ENCODE peak calls at places on chromosomes 5 and 9, in nine cellular contexts. B, R, O, Q, J, E, Y, H and X are unnamed samples. For H3K27me3, the result is how much of the 10 kb centered on the place peaks cover.

GRCh38 chr5:98906756-98907355 is 22.0 kb downstream of the CHD1 start:
- DNase-seq in B (no peak), R (no peak), O (no peak), Q (peak), J (no peak), E (no peak), Y (no peak), H (no peak), X (no peak)

GRCh38 chr9:118108971-118109370 is 404.8 kb downstream of the TLR4 start:
- DNase-seq in B (no peak), R (no peak), O (no peak), Q (peak), J (no peak), E (no peak), Y (no peak), H (no peak), X (no peak)

GRCh38 chr5:170278611-170279500 is 18.7 kb downstream of the LCP2 start:
- DNase-seq in B (no peak), R (peak), O (no peak), Q (no peak), J (peak), E (no peak), Y (no peak), H (no peak), X (no peak)

GRCh38 chr5:138011991-138012390 is 20.9 kb downstream of the FAM13B start:
- DNase-seq in B (no peak), R (no peak), O (no peak), Q (no peak), J (no peak), E (no peak), Y (no peak), H (no peak), X (no peak)

GRCh38 chr9:4242239-4242638 is 57.6 kb downstream of the GLIS3 start:
- DNase-seq in B (no peak), R (no peak), O (no peak), Q (no peak), J (no peak), E (no peak), Y (no peak), H (no peak), X (no peak)

GRCh38 chr9:119765632-119766031 is 396.4 kb upstream of the BRINP1 start:
- DNase-seq in B (no peak), R (no peak), O (no peak), Q (no peak), J (no peak), E (no peak), Y (no peak), H (no peak), X (no peak)

GRCh38 chr5:150113047-150113744 is 26.8 kb upstream of the CSF1R start:
- DNase-seq in B (peak), R (no peak), O (no peak), Q (peak), J (no peak), E (peak), Y (no peak), H (peak), X (no peak)

GRCh38 chr9:93200989-93201339 is 17.0 kb downstream of the WNK2 start:
- DNase-seq in B (peak), R (no peak), O (no peak), Q (no peak), J (no peak), E (no peak), Y (no peak), H (no peak), X (no peak)

GRCh38 chr9:118553465-118553864 is 815.8 kb downstream of the BRINP1 start:
- DNase-seq in B (no peak), R (no peak), O (no peak), Q (no peak), J (no peak), E (no peak), Y (no peak), H (no peak), X (no peak)

GRCh38 chr5:93058309-93058708 is 522.7 kb downstream of the NR2F1-AS1 start:
- DNase-seq in B (no peak), R (no peak), O (no peak), Q (peak), J (no peak), E (no peak), Y (peak), H (no peak), X (no peak)

GRCh38 chr5:148523139-148523538 is 131.2 kb downstream of the HTR4 start:
- DNase-seq in B (peak), R (no peak), O (no peak), Q (no peak), J (no peak), E (no peak), Y (no peak), H (no peak), X (no peak)

GRCh38 chr5:65790371-65791163 is 68.6 kb downstream of the NLN start:
- DNase-seq in B (no peak), R (no peak), O (no peak), Q (no peak), J (no peak), E (no peak), Y (no peak), H (no peak), X (no peak)

GRCh38 chr9:5354184-5354583 is 14.5 kb upstream of the RLN1 start:
- DNase-seq in B (no peak), R (no peak), O (no peak), Q (no peak), J (no peak), E (no peak), Y (no peak), H (no peak), X (no peak)

GRCh38 chr9:23635276-23635675 is 190.8 kb downstream of the ELAVL2 start:
- DNase-seq in B (no peak), R (no peak), O (no peak), Q (peak), J (no peak), E (no peak), Y (no peak), H (no peak), X (no peak)

GRCh38 chr5:181223729-181224389 is 778 bp downstream of the TRIM41 start:
- DNase-seq in B (peak), R (no peak), O (no peak), Q (peak), J (no peak), E (no peak), Y (peak), H (no peak), X (no peak)

GRCh38 chr9:5665059-5665458 is 36.2 kb downstream of the RIC1 start:
- DNase-seq in B (no peak), R (no peak), O (no peak), Q (no peak), J (no peak), E (no peak), Y (no peak), H (no peak), X (no peak)

GRCh38 chr9:127523312-127523851 is 72.1 kb downstream of the LRSAM1 start:
- DNase-seq in B (peak), R (no peak), O (no peak), Q (no peak), J (peak), E (no peak), Y (peak), H (no peak), X (no peak)

GRCh38 chr5:78224358-78224757 is 70.1 kb downstream of the AP3B1 start:
- DNase-seq in B (no peak), R (no peak), O (no peak), Q (no peak), J (no peak), E (no peak), Y (no peak), H (no peak), X (no peak)

GRCh38 chr9:1460143-1460769 is 410.1 kb downstream of the DMRT2 start:
- DNase-seq in B (peak), R (no peak), O (no peak), Q (no peak), J (no peak), E (no peak), Y (no peak), H (no peak), X (no peak)

GRCh38 chr5:124371121-124371706 is 375.2 kb downstream of the ZNF608 start:
- DNase-seq in B (no peak), R (no peak), O (peak), Q (no peak), J (no peak), E (no peak), Y (peak), H (peak), X (no peak)

GRCh38 chr5:122942164-122942914 is 94.2 kb downstream of the PPIC start:
- DNase-seq in B (peak), R (no peak), O (no peak), Q (peak), J (no peak), E (no peak), Y (peak), H (no peak), X (no peak)

GRCh38 chr9:97682242-97682641 is 14.9 kb downstream of the XPA start:
- DNase-seq in B (no peak), R (no peak), O (no peak), Q (no peak), J (no peak), E (no peak), Y (no peak), H (no peak), X (no peak)

GRCh38 chr9:130186051-130186450 is 13.8 kb downstream of the NCS1 start:
- DNase-seq in B (no peak), R (no peak), O (no peak), Q (no peak), J (no peak), E (no peak), Y (peak), H (no peak), X (no peak)

GRCh38 chr5:58849995-58850667 is 267.3 kb downstream of the RAB3C start:
- DNase-seq in B (no peak), R (no peak), O (no peak), Q (peak), J (no peak), E (no peak), Y (peak), H (no peak), X (peak)

GRCh38 chr5:149456597-149457392 is 77.7 kb upstream of the IL17B start:
- DNase-seq in B (no peak), R (no peak), O (no peak), Q (no peak), J (no peak), E (no peak), Y (no peak), H (no peak), X (no peak)

GRCh38 chr9:122329592-122329991 is 41.2 kb upstream of the PTGS1 start:
- DNase-seq in B (no peak), R (no peak), O (no peak), Q (no peak), J (no peak), E (no peak), Y (no peak), H (no peak), X (no peak)

GRCh38 chr9:124398191-124398590 is 17.1 kb downstream of the PSMB7 start:
- DNase-seq in B (no peak), R (no peak), O (no peak), Q (no peak), J (no peak), E (no peak), Y (no peak), H (no peak), X (no peak)

GRCh38 chr5:1952456-1953099 is 69.9 kb upstream of the IRX4 start:
- DNase-seq in B (no peak), R (no peak), O (no peak), Q (no peak), J (no peak), E (no peak), Y (no peak), H (no peak), X (no peak)

GRCh38 chr9:129554649-129555048 is 66.3 kb downstream of the C9orf50 start:
- DNase-seq in B (peak), R (no peak), O (no peak), Q (no peak), J (no peak), E (no peak), Y (no peak), H (no peak), X (no peak)

GRCh38 chr9:33524431-33524947 is 438 bp downstream of the ANKRD18B start:
- DNase-seq in B (peak), R (no peak), O (no peak), Q (no peak), J (no peak), E (no peak), Y (no peak), H (no peak), X (peak)

GRCh38 chr9:137431416-137431931 is 8.3 kb downstream of the NOXA1 start:
- DNase-seq in B (no peak), R (no peak), O (no peak), Q (no peak), J (no peak), E (no peak), Y (no peak), H (no peak), X (no peak)

DNA sequence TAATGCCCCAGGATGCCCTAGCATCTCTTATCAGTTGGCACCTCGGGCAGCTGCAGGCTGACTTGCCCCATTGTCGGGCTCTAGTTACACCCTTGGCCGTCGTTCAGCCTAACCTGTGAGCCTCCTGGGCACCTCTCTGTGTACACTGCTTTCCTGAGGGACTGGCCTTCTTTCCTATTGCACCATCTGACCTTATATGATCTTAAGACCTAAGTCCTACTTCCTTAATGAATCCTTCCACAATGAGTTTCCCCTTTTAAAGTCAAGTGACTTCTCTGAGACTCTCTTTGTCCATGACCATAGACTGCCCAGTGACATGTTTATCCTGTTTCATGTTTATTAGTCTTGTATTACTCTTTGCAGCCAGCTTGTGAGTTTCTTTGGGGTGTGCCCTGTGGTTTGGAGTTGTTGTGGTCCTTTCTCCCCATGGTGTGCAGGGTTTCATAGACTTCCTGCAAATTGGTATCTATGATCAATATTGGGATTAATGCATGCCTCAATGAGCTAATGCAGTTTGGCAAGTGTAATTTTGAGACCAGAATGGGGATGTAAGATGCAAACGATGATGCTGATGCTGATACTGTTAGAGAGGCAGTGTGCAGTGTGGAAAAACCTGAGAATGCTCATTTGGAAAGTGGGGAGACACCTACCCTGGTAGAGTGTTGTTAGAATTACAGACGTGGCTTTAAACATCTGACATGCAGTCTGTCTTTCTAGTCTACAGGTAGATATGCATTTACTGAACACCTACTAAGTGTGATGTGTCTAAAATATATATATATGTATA is 5.0 kb downstream of the DAPK1 start:
- DNase-seq in B (no peak), R (no peak), O (no peak), Q (no peak), J (no peak), E (no peak), Y (no peak), H (no peak), X (no peak)
- H3K27ac ChIP-seq in B (no peak), R (no peak), O (no peak), Q (no peak), J (no peak), E (no peak), Y (no peak), H (no peak), X (no peak)

GRCh38 chr9:91764661-91765060 is 185.4 kb downstream of the ROR2 start:
- DNase-seq in B (no peak), R (no peak), O (no peak), Q (no peak), J (no peak), E (no peak), Y (no peak), H (no peak), X (no peak)
- TF ChIP-seq CTCF in B (no peak), R (no peak), O (no peak), Q (no peak), J (no peak), E (no peak), Y (no peak), H (no peak), X (no peak)

DNA sequence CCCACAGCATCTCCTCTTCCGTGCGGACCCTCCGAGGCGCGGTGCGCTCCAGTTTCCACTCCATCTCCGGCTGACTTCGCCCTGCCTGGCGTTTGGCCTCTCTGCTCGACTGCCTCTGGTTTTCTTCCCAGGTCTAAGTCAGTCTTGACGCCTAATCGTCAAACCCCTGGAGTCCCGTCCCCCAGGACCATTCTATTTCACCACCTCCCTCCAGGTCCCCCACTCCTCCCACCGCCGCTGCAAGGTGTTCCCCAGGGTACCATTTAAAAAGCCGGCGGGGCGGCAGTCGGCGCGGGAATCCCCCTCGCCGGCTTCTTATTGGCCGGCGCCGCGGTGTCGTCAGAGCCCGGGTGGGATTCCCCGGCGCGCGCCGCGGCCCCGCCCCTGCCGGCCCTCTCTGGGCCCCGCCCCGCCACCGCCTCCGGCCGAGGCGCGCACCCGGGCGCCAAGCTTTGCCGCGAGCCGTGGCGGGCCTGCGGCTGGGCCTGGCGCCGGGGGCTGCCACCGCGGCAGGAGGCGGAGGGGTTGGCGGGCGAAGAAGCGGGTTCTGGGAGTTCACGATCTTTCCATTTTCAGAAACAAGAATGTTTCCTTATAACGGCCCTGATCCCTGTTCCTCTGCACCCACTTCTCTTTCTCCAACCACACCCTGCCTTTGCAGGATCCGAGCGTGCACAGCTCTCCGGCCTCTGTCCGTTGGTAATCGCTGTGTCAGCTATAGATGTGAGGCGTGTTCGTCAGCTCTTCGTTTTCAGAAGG is at the start of gene CDC20B:
- DNase-seq in B (peak), R (peak), O (peak), Q (peak), J (peak), E (no peak), Y (peak), H (peak), X (peak)
- H3K27me3 ChIP-seq in B (under half), R (under half), O (half or more), Q (under half), J (half or more), E (under half), Y (under half), H (under half), X (under half)

GRCh38 chr9:68728731-68729130 is 23.7 kb downstream of the PIP5K1B start:
- DNase-seq in B (no peak), R (no peak), O (no peak), Q (no peak), J (no peak), E (no peak), Y (no peak), H (no peak), X (no peak)

GRCh38 chr9:68730570-68731227 is 25.7 kb downstream of the PIP5K1B start:
- DNase-seq in B (no peak), R (no peak), O (no peak), Q (no peak), J (no peak), E (no peak), Y (no peak), H (no peak), X (no peak)

GRCh38 chr9:68733021-68733405 is 28.0 kb downstream of the PIP5K1B start:
- DNase-seq in B (no peak), R (no peak), O (no peak), Q (no peak), J (no peak), E (no peak), Y (no peak), H (no peak), X (no peak)

GRCh38 chr9:68732405-68733020 is 27.5 kb downstream of the PIP5K1B start:
- DNase-seq in B (no peak), R (no peak), O (no peak), Q (no peak), J (no peak), E (no peak), Y (no peak), H (no peak), X (no peak)

GRCh38 chr9:68731857-68732256 is 26.8 kb downstream of the PIP5K1B start:
- DNase-seq in B (no peak), R (no peak), O (no peak), Q (no peak), J (no peak), E (no peak), Y (no peak), H (no peak), X (no peak)
- H3K27ac ChIP-seq in B (no peak), R (no peak), O (no peak), Q (no peak), J (no peak), E (no peak), Y (no peak), H (no peak), X (no peak)

GRCh38 chr5:7849531-7850240 is 1.2 kb downstream of the CFAP90 start:
- DNase-seq in B (peak), R (no peak), O (no peak), Q (no peak), J (no peak), E (no peak), Y (no peak), H (no peak), X (peak)
- TF ChIP-seq CTCF in B (peak), R (no peak), O (no peak), Q (no peak), J (no peak), E (peak), Y (no peak), H (no peak), X (no peak)

GRCh38 chr9:37241340-37241739 is 121.0 kb downstream of the ZCCHC7 start:
- DNase-seq in B (no peak), R (no peak), O (no peak), Q (no peak), J (no peak), E (no peak), Y (no peak), H (no peak), X (no peak)

GRCh38 chr9:37239921-37240320 is 119.5 kb downstream of the ZCCHC7 start:
- DNase-seq in B (no peak), R (no peak), O (no peak), Q (no peak), J (no peak), E (no peak), Y (no peak), H (no peak), X (no peak)

GRCh38 chr9:37238122-37238521 is 117.7 kb downstream of the ZCCHC7 start:
- DNase-seq in B (no peak), R (no peak), O (no peak), Q (no peak), J (no peak), E (no peak), Y (no peak), H (no peak), X (no peak)

GRCh38 chr9:37239224-37239859 is 119.0 kb downstream of the ZCCHC7 start:
- DNase-seq in B (no peak), R (no peak), O (no peak), Q (no peak), J (no peak), E (no peak), Y (no peak), H (no peak), X (no peak)

GRCh38 chr9:37236822-37237221 is 116.4 kb downstream of the ZCCHC7 start:
- DNase-seq in B (no peak), R (no peak), O (no peak), Q (no peak), J (no peak), E (no peak), Y (no peak), H (no peak), X (no peak)
- H3K27me3 ChIP-seq in B (under half), R (under half), O (under half), Q (under half), J (under half), E (under half), Y (under half), H (under half), X (under half)